ENCODE peak calls at places on chromosomes 6 and 20, in four cellular contexts. W is NAMALWA, P is Kasumi-1, X is left lung. N is an unnamed sample.
A peak's percentile ranks its signal among the peaks of the same experiment; 100 is the strongest.

GRCh38 chr6:144286503-144287393 is 1.6 kb downstream of the UTRN start:
- DNase-seq in P (peak; percentile 29), X (peak; percentile 79), W (no peak), N (no peak)

GRCh38 chr20:9068232-9068781 is 580 bp upstream of the PLCB4 start:
- DNase-seq in P (no peak), X (no peak), W (no peak), N (no peak)

GRCh38 chr6:25302156-25302555 is 23.0 kb downstream of the CARMIL1 start:
- DNase-seq in P (no peak), X (no peak), W (no peak), N (no peak)

GRCh38 chr6:32189742-32190053 is 304 bp downstream of the PBX2 start:
- DNase-seq in X (no peak), P (no peak), W (no peak), N (no peak)

GRCh38 chr6:53735896-53736295 is 58.9 kb upstream of the LRRC1 start:
- DNase-seq in W (no peak), P (peak; percentile 63), X (no peak), N (no peak)

GRCh38 chr6:126721581-126722145 is 381.7 kb downstream of the CENPW start:
- DNase-seq in P (no peak), X (no peak), W (no peak), N (no peak)

GRCh38 chr20:22578221-22579118 is 5.9 kb downstream of the FOXA2 start:
- DNase-seq in P (no peak), X (no peak), W (no peak), N (no peak)

GRCh38 chr6:53263915-53264314 is 84.8 kb downstream of the ELOVL5 start:
- DNase-seq in X (no peak), P (no peak), W (no peak), N (no peak)

GRCh38 chr6:169008641-169009040 is 245.0 kb downstream of the THBS2 start:
- DNase-seq in P (no peak), X (no peak), W (peak; percentile 46), N (peak; percentile 88)

GRCh38 chr6:22612241-22612640 is 42.9 kb downstream of the HDGFL1 start:
- DNase-seq in W (no peak), X (no peak), P (no peak), N (no peak)

GRCh38 chr6:66930559-66931290 is 1223.7 kb upstream of the EYS start:
- DNase-seq in W (no peak), X (no peak), P (no peak), N (no peak)

GRCh38 chr6:145964948-145965366 is 799 bp upstream of the SHPRH start:
- DNase-seq in P (peak; percentile 24), W (no peak), X (no peak), N (peak; percentile 59)

GRCh38 chr6:34182751-34183531 is 37.1 kb upstream of the GRM4 start:
- DNase-seq in X (peak; percentile 50), P (peak; percentile 97), W (peak; percentile 86), N (no peak)

N was measured in Karpas-422.